ENCODE peak calls at places on chromosome 1, in five cellular contexts. R is GM13977, C is right lobe of liver, V is tibial nerve, S is astrocyte of the spinal cord. O is an unnamed sample.

GRCh38 chr1:112703706-112704105 is 3.2 kb downstream of the RHOC start:
- DNase-seq in R (no peak), C (no peak), V (no peak), S (no peak), O (no peak)

GRCh38 chr1:54342764-54343687 is 63.2 kb downstream of the SSBP3 start:
- DNase-seq in R (no peak), C (no peak), V (no peak), S (no peak), O (no peak)

GRCh38 chr1:202599669-202600431 is 110.4 kb downstream of the SYT2 start:
- DNase-seq in R (peak), C (no peak), V (peak), S (peak), O (no peak)

GRCh38 chr1:153728305-153729066 is 636 bp downstream of the INTS3 start:
- DNase-seq in R (no peak), C (peak), V (no peak), S (peak), O (no peak)

GRCh38 chr1:57122031-57122430 is 156.2 kb upstream of the C8B start:
- DNase-seq in R (no peak), C (no peak), V (no peak), S (no peak), O (no peak)

GRCh38 chr1:66282343-66282852 is 251.6 kb upstream of the SGIP1 start:
- DNase-seq in R (peak), C (no peak), V (no peak), S (peak), O (no peak)

GRCh38 chr1:245332513-245332912 is 177.7 kb downstream of the KIF26B start:
- DNase-seq in R (no peak), C (no peak), V (no peak), S (no peak), O (no peak)

GRCh38 chr1:100187912-100188311 is 9.9 kb upstream of the LRRC39 start:
- DNase-seq in R (no peak), C (peak), V (no peak), S (peak), O (no peak)

GRCh38 chr1:73717971-73718370 is 480.0 kb downstream of the LRRIQ3 start:
- DNase-seq in R (no peak), C (no peak), V (no peak), S (no peak), O (no peak)

GRCh38 chr1:200362421-200362820 is 47.4 kb downstream of the ZNF281 start:
- DNase-seq in R (no peak), C (no peak), V (no peak), S (no peak), O (no peak)

GRCh38 chr1:196557797-196558196 is 50.4 kb downstream of the KCNT2 start:
- DNase-seq in R (no peak), C (no peak), V (no peak), S (no peak), O (no peak)

GRCh38 chr1:228493141-228494043 is 6.2 kb downstream of the RNF187 start:
- DNase-seq in R (no peak), C (no peak), V (no peak), S (no peak), O (no peak)

GRCh38 chr1:106962591-106962990 is 93.9 kb upstream of the PRMT6 start:
- DNase-seq in R (no peak), C (no peak), V (no peak), S (peak), O (no peak)

GRCh38 chr1:211305044-211305443 is 21.6 kb upstream of the TRAF5 start:
- DNase-seq in R (peak), C (no peak), V (no peak), S (peak), O (no peak)

GRCh38 chr1:39333296-39333695 is 128.8 kb downstream of the MACF1 start:
- DNase-seq in R (no peak), C (no peak), V (no peak), S (no peak), O (no peak)

GRCh38 chr1:39990428-39990827 is 35.5 kb downstream of the MFSD2A start:
- DNase-seq in R (no peak), C (no peak), V (no peak), S (no peak), O (no peak)

GRCh38 chr1:242691603-242691945 is 167.1 kb upstream of the PLD5 start:
- DNase-seq in R (no peak), C (no peak), V (no peak), S (no peak), O (no peak)

GRCh38 chr1:172277277-172277676 is 143.2 kb upstream of the C1orf105 start:
- DNase-seq in R (no peak), C (no peak), V (no peak), S (peak), O (no peak)

GRCh38 chr1:109667452-109668122 is at the start of gene GSTM2:
- DNase-seq in R (peak), C (peak), V (peak), S (peak), O (no peak)

GRCh38 chr1:107626075-107626796 is 338.7 kb downstream of the VAV3 start:
- DNase-seq in R (peak), C (no peak), V (no peak), S (peak), O (no peak)

GRCh38 chr1:159929155-159930051 is 4.1 kb upstream of the TAGLN2 start:
- DNase-seq in R (no peak), C (no peak), V (no peak), S (no peak), O (no peak)

GRCh38 chr1:99548924-99549605 is 96.8 kb upstream of the PALMD start:
- DNase-seq in R (no peak), C (no peak), V (no peak), S (peak), O (no peak)

GRCh38 chr1:30759718-30760281 is 2.2 kb upstream of the LAPTM5 start:
- DNase-seq in R (no peak), C (no peak), V (no peak), S (no peak), O (no peak)

GRCh38 chr1:46497665-46498064 is 8.0 kb downstream of the DMBX1 start:
- DNase-seq in R (no peak), C (no peak), V (no peak), S (no peak), O (no peak)

GRCh38 chr1:28087614-28088167 is 719 bp downstream of the EYA3 start:
- DNase-seq in R (no peak), C (no peak), V (no peak), S (no peak), O (no peak)

GRCh38 chr1:212498243-212498642 is 65.5 kb downstream of the NENF start:
- DNase-seq in R (no peak), C (no peak), V (no peak), S (peak), O (no peak)

GRCh38 chr1:158496379-158496778 is 24.4 kb downstream of the OR10R2 start:
- DNase-seq in R (peak), C (no peak), V (no peak), S (no peak), O (no peak)

GRCh38 chr1:54287821-54288220 is 87.9 kb downstream of the MRPL37 start:
- DNase-seq in R (no peak), C (no peak), V (no peak), S (no peak), O (no peak)

GRCh38 chr1:86527306-86527705 is 19.6 kb upstream of the CLCA4 start:
- DNase-seq in R (no peak), C (no peak), V (no peak), S (no peak), O (no peak)
- TF ChIP-seq CTCF in R (no peak), C (no peak), V (no peak), S (no peak), O (no peak)

GRCh38 chr1:76867342-76868130 is at the start of gene ST6GALNAC5:
- DNase-seq in R (peak), C (no peak), V (no peak), S (peak), O (no peak)
- TF ChIP-seq CTCF in R (no peak), C (no peak), V (no peak), S (peak), O (peak)

GRCh38 chr1:236438614-236439013 is 44.5 kb downstream of the EDARADD start:
- DNase-seq in R (no peak), C (no peak), V (no peak), S (no peak), O (no peak)

GRCh38 chr1:236440373-236440772 is 46.3 kb downstream of the EDARADD start:
- DNase-seq in R (no peak), C (no peak), V (no peak), S (no peak), O (no peak)
- TF ChIP-seq CTCF in R (no peak), C (no peak), V (no peak), S (no peak), O (no peak)

GRCh38 chr1:230772457-230773395 is 25.5 kb downstream of the CAPN9 start:
- DNase-seq in R (no peak), C (no peak), V (no peak), S (peak), O (peak)
- TF ChIP-seq CTCF in R (no peak), C (peak), V (peak), S (peak), O (peak)

GRCh38 chr1:209513226-209513625 is 70.3 kb upstream of the CAMK1G start:
- DNase-seq in R (peak), C (no peak), V (no peak), S (peak), O (no peak)
- TF ChIP-seq CTCF in R (peak), C (peak), V (no peak), S (peak), O (peak)

DNA sequence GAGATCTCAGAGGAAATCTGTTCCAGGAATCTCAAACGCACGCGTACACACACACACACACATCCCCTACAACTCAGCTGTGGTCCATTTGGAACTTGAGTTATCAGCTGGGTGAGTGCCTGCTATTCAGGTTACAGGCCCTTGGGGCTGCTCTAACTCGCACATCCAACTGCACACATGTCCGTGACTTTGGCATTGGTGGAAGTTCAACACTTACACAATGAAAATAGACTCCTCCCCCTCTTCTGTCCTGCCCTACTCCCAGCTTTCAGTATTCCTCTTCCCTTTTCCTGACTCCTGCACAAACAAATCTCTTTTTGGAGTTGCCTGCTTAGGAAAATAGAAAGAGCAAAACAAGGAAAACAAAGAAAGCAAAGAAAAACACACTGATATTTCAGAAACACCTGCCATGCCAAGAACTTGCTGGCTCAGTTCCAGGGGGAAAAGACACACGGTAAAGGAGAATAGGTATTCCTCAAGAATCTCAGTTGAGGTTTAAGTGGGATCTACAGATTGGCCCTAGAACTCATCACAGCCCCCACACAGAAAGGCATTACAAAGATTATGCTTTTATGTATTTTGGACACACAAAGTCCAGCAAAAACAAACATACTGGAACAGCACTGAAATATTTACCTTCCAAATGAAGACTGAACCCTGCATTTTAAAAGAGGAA is 140.8 kb downstream of the TGFBR3 start:
- DNase-seq in R (no peak), C (peak), V (peak), S (no peak), O (no peak)
- TF ChIP-seq CTCF in R (no peak), C (peak), V (no peak), S (no peak), O (no peak)

GRCh38 chr1:116834605-116835004 is 75.1 kb upstream of the PTGFRN start:
- DNase-seq in R (no peak), C (no peak), V (no peak), S (no peak), O (no peak)

GRCh38 chr1:116833655-116834054 is 76.1 kb upstream of the PTGFRN start:
- DNase-seq in R (no peak), C (no peak), V (no peak), S (no peak), O (no peak)

GRCh38 chr1:116832932-116833578 is 76.7 kb upstream of the PTGFRN start:
- DNase-seq in R (no peak), C (no peak), V (no peak), S (no peak), O (no peak)

GRCh38 chr1:116835161-116835560 is 74.6 kb upstream of the PTGFRN start:
- DNase-seq in R (no peak), C (no peak), V (no peak), S (no peak), O (no peak)

DNA sequence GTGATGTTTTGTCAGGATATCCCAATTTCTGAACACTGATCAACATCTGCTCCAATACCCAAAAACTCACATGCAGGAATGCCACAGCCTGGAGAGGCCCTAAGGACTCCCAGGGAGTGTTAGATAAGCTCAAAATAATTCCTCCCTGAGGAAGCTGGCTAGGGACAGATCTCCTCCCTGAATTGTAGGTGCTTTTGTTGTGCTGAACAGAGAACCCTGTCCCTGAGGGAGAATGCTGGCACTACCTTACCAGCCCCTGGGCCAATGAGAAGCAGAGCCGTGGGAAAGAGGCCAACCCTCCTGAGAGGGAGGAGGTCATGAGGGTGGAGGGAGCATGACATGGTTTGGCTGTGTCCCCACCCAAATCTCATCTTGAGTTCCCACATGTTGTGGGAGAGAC is 73.6 kb upstream of the PTGFRN start:
- DNase-seq in R (no peak), C (no peak), V (no peak), S (no peak), O (no peak)
- TF ChIP-seq CTCF in R (no peak), C (no peak), V (no peak), S (no peak), O (no peak)

GRCh38 chr1:155137129-155137528 is 1.5 kb downstream of the SLC50A1 start:
- DNase-seq in R (no peak), C (no peak), V (no peak), S (no peak), O (no peak)

GRCh38 chr1:155141799-155142198 is 1.5 kb upstream of the DPM3 start:
- DNase-seq in R (no peak), C (no peak), V (no peak), S (no peak), O (no peak)

GRCh38 chr1:155139895-155140629 is at the start of gene DPM3:
- DNase-seq in R (peak), C (peak), V (peak), S (peak), O (peak)

GRCh38 chr1:155137550-155137949 is 1.9 kb downstream of the SLC50A1 start:
- DNase-seq in R (no peak), C (no peak), V (no peak), S (no peak), O (no peak)

GRCh38 chr1:155140630-155140953 is 261 bp upstream of the DPM3 start:
- DNase-seq in R (no peak), C (no peak), V (no peak), S (no peak), O (no peak)
- TF ChIP-seq CTCF in R (no peak), C (no peak), V (no peak), S (no peak), O (no peak)

GRCh38 chr1:44476891-44477290 is 71.8 kb downstream of the RNF220 start:
- DNase-seq in R (no peak), C (no peak), V (no peak), S (no peak), O (no peak)
- TF ChIP-seq CTCF in R (no peak), C (no peak), V (no peak), S (no peak), O (no peak)

O was measured in chondrocyte.